ENCODE peak calls at places on chromosomes 11 and 22, in nine cellular contexts. E is mesenchymal stem cell, Y is BE2C, Z is A549, R is GM23248, D is NB4, X is hypothalamus, Q is activated T-cell treated with anti-CD3 and anti-CD28 coated beads for 24 hours, U is midbrain. W is an unnamed sample.
A peak's percentile ranks its signal among the peaks of the same experiment; 100 is the strongest.

GRCh38 chr11:134436781-134437180 is 24.7 kb upstream of the B3GAT1 start:
- DNase-seq in E (no peak), Y (no peak), Z (no peak), R (no peak), D (no peak), X (no peak), Q (no peak), U (no peak), W (no peak)

GRCh38 chr11:121152764-121153163 is 51.7 kb downstream of the TECTA start:
- DNase-seq in E (no peak), Y (no peak), Z (no peak), R (no peak), D (no peak), X (no peak), Q (no peak), U (no peak), W (no peak)

GRCh38 chr11:8354622-8355417 is 91.1 kb upstream of the LMO1 start:
- DNase-seq in E (no peak), Y (peak; percentile 27), Z (no peak), R (peak; percentile 15), D (peak; percentile 46), X (peak; percentile 34), Q (no peak), U (peak; percentile 51), W (peak; percentile 24)

GRCh38 chr11:17719940-17720795 is 797 bp downstream of the MYOD1 start:
- DNase-seq in E (no peak), Y (no peak), Z (no peak), R (peak; percentile 23), D (no peak), X (no peak), Q (no peak), U (no peak), W (no peak)

GRCh38 chr22:32698926-32699619 is 102.4 kb upstream of the TIMP3 start:
- DNase-seq in E (no peak), Y (no peak), Z (no peak), R (no peak), D (no peak), X (no peak), Q (no peak), U (no peak), W (peak; percentile 65)

GRCh38 chr11:16013649-16014275 is 342.6 kb downstream of the SOX6 start:
- DNase-seq in E (peak; percentile 62), Y (no peak), Z (no peak), R (no peak), D (no peak), X (no peak), Q (no peak), U (no peak), W (no peak)

GRCh38 chr11:102850973-102851745 is 7.8 kb upstream of the MMP3 start:
- DNase-seq in E (peak; percentile 81), Y (no peak), Z (no peak), R (peak; percentile 97), D (no peak), X (no peak), Q (no peak), U (no peak), W (no peak)

GRCh38 chr11:79290766-79291165 is 150.1 kb downstream of the TENM4 start:
- DNase-seq in E (no peak), Y (no peak), Z (no peak), R (no peak), D (no peak), X (no peak), Q (no peak), U (no peak), W (no peak)

GRCh38 chr22:28027453-28028448 is 108.7 kb upstream of the PITPNB start:
- DNase-seq in E (no peak), Y (peak; percentile 88), Z (no peak), R (no peak), D (no peak), X (no peak), Q (no peak), U (peak; percentile 12), W (peak; percentile 68)

GRCh38 chr11:44600739-44601416 is 35.4 kb downstream of the CD82 start:
- DNase-seq in E (no peak), Y (peak; percentile 28), Z (no peak), R (no peak), D (no peak), X (no peak), Q (no peak), U (no peak), W (no peak)

GRCh38 chr11:57513446-57513795 is 2.1 kb downstream of the SLC43A1 start:
- DNase-seq in E (no peak), Y (no peak), Z (no peak), R (no peak), D (peak; percentile 62), X (no peak), Q (no peak), U (no peak), W (no peak)

GRCh38 chr11:117172678-117173421 is 5.7 kb upstream of the SIDT2 start:
- DNase-seq in E (peak; percentile 46), Y (peak; percentile 39), Z (no peak), R (no peak), D (no peak), X (no peak), Q (no peak), U (no peak), W (peak; percentile 13)

GRCh38 chr11:18012314-18012905 is 437 bp downstream of the SERGEF start:
- DNase-seq in E (peak; percentile 39), Y (no peak), Z (peak; percentile 18), R (no peak), D (peak; percentile 55), X (peak; percentile 41), Q (no peak), U (peak; percentile 45), W (peak; percentile 31)

GRCh38 chr11:106986261-106986660 is 32.0 kb downstream of the GUCY1A2 start:
- DNase-seq in E (peak; percentile 39), Y (no peak), Z (no peak), R (peak; percentile 92), D (no peak), X (no peak), Q (no peak), U (no peak), W (no peak)

GRCh38 chr11:8335683-8336082 is 72.0 kb upstream of the LMO1 start:
- DNase-seq in E (no peak), Y (no peak), Z (no peak), R (peak; percentile 15), D (no peak), X (no peak), Q (no peak), U (no peak), W (no peak)

GRCh38 chr11:118002541-118003019 is 16.4 kb downstream of the IL10RA start:
- DNase-seq in E (peak; percentile 87), Y (no peak), Z (no peak), R (no peak), D (peak; percentile 85), X (no peak), Q (peak; percentile 66), U (no peak), W (peak; percentile 63)

GRCh38 chr11:45560153-45560934 is 105.1 kb downstream of the CHST1 start:
- DNase-seq in E (no peak), Y (peak; percentile 43), Z (no peak), R (no peak), D (no peak), X (no peak), Q (no peak), U (no peak), W (peak; percentile 17)

GRCh38 chr11:92340839-92341238 is 116.2 kb downstream of the FAT3 start:
- DNase-seq in E (no peak), Y (peak; percentile 60), Z (no peak), R (peak; percentile 41), D (peak; percentile 46), X (no peak), Q (no peak), U (no peak), W (peak; percentile 56)

GRCh38 chr11:2551131-2551530 is 106.3 kb downstream of the KCNQ1 start:
- DNase-seq in E (peak; percentile 25), Y (peak; percentile 0), Z (no peak), R (no peak), D (no peak), X (no peak), Q (no peak), U (no peak), W (no peak)